ENCODE peak calls at places on chromosomes 13 and 19, in five cellular contexts. K is effector memory CD4-positive, alpha-beta T cell; H is HCT116; O is CD8-positive, alpha-beta T cell; P is AG04450. V is an unnamed sample.

GRCh38 chr19:30229524-30230174 is 142.5 kb upstream of the ZNF536 start:
- DNase-seq in P (no peak), K (no peak), O (no peak), H (no peak), V (no peak)

GRCh38 chr13:30257433-30258099 is 49.8 kb downstream of the KATNAL1 start:
- DNase-seq in K (no peak), H (no peak), P (no peak), O (no peak), V (no peak)

GRCh38 chr19:18204394-18205179 is 745 bp upstream of the RAB3A start:
- DNase-seq in P (no peak), O (peak; percentile 32), H (no peak), K (peak; percentile 21), V (no peak)

GRCh38 chr19:41218615-41219507 is at the start of gene AXL:
- DNase-seq in H (peak; percentile 38), P (no peak), O (no peak), K (no peak), V (no peak)

GRCh38 chr13:50678464-50679162 is 164.9 kb downstream of the DLEU7 start:
- DNase-seq in H (peak; percentile 36), K (no peak), O (no peak), P (no peak), V (no peak)

GRCh38 chr13:109712187-109712601 is 74.2 kb downstream of the IRS2 start:
- DNase-seq in H (no peak), O (no peak), K (no peak), P (no peak), V (no peak)

GRCh38 chr13:49421391-49421790 is 22.5 kb downstream of the CAB39L start:
- DNase-seq in H (peak; percentile 10), K (peak; percentile 5), P (no peak), O (peak; percentile 26), V (peak; percentile 59)

GRCh38 chr19:5369962-5370367 is 29.4 kb upstream of the PTPRS start:
- DNase-seq in P (no peak), H (no peak), K (no peak), O (peak; percentile 36), V (no peak)

GRCh38 chr13:67493835-67494234 is 263.7 kb upstream of the PCDH9 start:
- DNase-seq in K (no peak), H (no peak), O (no peak), P (no peak), V (no peak)

GRCh38 chr19:55588738-55589137 is 8.1 kb upstream of the ZNF579 start:
- DNase-seq in P (no peak), K (no peak), O (no peak), H (no peak), V (no peak)

GRCh38 chr13:36297600-36298338 is at the start of gene CCDC169:
- DNase-seq in K (peak; percentile 43), H (no peak), P (peak; percentile 10), O (peak; percentile 40), V (peak; percentile 40)
- H3K27ac ChIP-seq in K (no peak within 1 kb of the TSS), H (no peak within 1 kb of the TSS), P (peak within 1 kb of the TSS; percentile 59), O (no peak within 1 kb of the TSS), V (no peak within 1 kb of the TSS)

DNA sequence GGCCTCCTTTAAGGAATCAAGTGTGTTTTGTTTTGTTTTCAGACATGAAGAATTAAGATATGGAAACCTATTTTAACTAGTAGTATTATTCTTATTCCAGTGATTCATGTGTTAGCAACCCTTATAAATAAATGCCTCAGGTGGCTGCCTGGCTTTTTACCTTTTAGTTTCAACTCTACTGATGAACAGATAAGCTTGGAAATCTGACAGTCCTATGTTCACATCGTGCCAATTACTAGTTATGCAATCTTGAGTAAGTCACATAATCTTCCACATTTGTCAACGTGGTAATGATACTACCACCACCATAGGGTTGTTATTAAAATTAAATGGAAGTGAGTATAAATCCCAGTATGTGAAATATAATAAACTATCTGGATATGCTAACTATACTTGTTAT is 64.3 kb downstream of the TBC1D4 start:
- DNase-seq in H (no peak), O (no peak), P (no peak), K (no peak), V (no peak)
- H3K27ac ChIP-seq in H (no peak overlapping the region), O (no peak overlapping the region), P (no peak overlapping the region), K (no peak overlapping the region), V (no peak overlapping the region)

GRCh38 chr13:21039097-21039800 is 22.1 kb downstream of the LATS2 start:
- DNase-seq in K (no peak), P (no peak), O (no peak), H (no peak), V (no peak)
- H3K27ac ChIP-seq in K (no peak overlapping the region), P (no peak overlapping the region), O (no peak overlapping the region), H (no peak overlapping the region), V (no peak overlapping the region)

DNA sequence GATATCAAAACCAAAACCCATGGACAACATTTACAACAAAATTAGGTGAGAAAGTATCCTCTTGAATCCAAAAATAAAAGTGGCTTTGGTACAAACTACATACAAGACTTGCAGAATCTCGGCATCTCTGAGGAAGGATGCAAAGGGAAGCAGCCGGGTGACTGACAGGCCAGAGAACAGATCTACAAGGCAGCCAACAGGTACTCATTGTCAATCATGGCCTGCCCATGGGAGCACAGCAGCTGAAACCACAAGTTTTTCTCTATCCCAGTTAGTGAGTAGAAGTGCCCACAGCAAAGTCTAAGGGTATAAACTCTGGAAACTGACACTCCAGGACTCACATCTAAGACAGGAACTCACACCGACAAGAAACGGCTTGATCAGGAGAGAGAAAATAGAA is 74.5 kb downstream of the TBC1D4 start:
- DNase-seq in O (no peak), K (no peak), H (no peak), P (no peak), V (no peak)
- H3K27ac ChIP-seq in O (no peak overlapping the region), K (no peak overlapping the region), H (no peak overlapping the region), P (no peak overlapping the region), V (no peak overlapping the region)

GRCh38 chr19:16367269-16367683 is 42.6 kb downstream of the KLF2 start:
- DNase-seq in H (no peak), K (peak; percentile 64), O (peak; percentile 81), P (no peak), V (peak; percentile 85)
- H3K27ac ChIP-seq in H (no peak overlapping the region), K (peak overlapping the region; percentile 95), O (peak overlapping the region; percentile 95), P (no peak overlapping the region), V (peak overlapping the region; percentile 84)

GRCh38 chr13:42732073-42732472 is 49.3 kb upstream of the FAM216B start:
- DNase-seq in K (no peak), O (no peak), P (no peak), H (no peak), V (no peak)
- H3K27ac ChIP-seq in K (no peak overlapping the region), O (no peak overlapping the region), P (no peak overlapping the region), H (no peak overlapping the region), V (no peak overlapping the region)

V was measured in CD8-positive, alpha-beta memory T cell.